ENCODE peak calls at places on chromosomes 5 and 9, in ten cellular contexts. P is fibroblast of villous mesenchyme, C is tibial artery, O is foreskin fibroblast, J is cardiac fibroblast, A is GM06990, S is IMR-90, Y is choroid plexus epithelial cell, L is esophagus squamous epithelium, V is endodermal cell. M is an unnamed sample.

GRCh38 chr5:137310051-137310730 is 188.9 kb downstream of the SPOCK1 start:
- DNase-seq in P (peak), C (no peak), O (peak), J (peak), A (no peak), S (peak), Y (peak), L (no peak), V (no peak), M (peak)

GRCh38 chr5:26563979-26564378 is 474.4 kb downstream of the CDH9 start:
- DNase-seq in P (no peak), C (no peak), O (no peak), J (no peak), A (no peak), S (no peak), Y (no peak), L (no peak), V (no peak), M (no peak)

GRCh38 chr5:133926960-133927615 is 41.3 kb downstream of the C5orf15 start:
- DNase-seq in P (no peak), C (no peak), O (no peak), J (peak), A (no peak), S (no peak), Y (no peak), L (no peak), V (no peak), M (peak)

GRCh38 chr9:113349044-113349433 is 302 bp upstream of the BSPRY start:
- DNase-seq in P (no peak), C (no peak), O (no peak), J (no peak), A (no peak), S (no peak), Y (no peak), L (no peak), V (no peak), M (no peak)

GRCh38 chr5:136022965-136023364 is 5.8 kb upstream of the TGFBI start:
- DNase-seq in P (no peak), C (no peak), O (no peak), J (no peak), A (no peak), S (no peak), Y (no peak), L (no peak), V (peak), M (no peak)

GRCh38 chr9:21455320-21455719 is 15.1 kb downstream of the IFNA1 start:
- DNase-seq in P (peak), C (no peak), O (peak), J (peak), A (no peak), S (peak), Y (peak), L (no peak), V (peak), M (no peak)

GRCh38 chr9:18397076-18397475 is 76.9 kb upstream of the ADAMTSL1 start:
- DNase-seq in P (no peak), C (no peak), O (no peak), J (no peak), A (no peak), S (no peak), Y (no peak), L (no peak), V (no peak), M (no peak)

GRCh38 chr5:136375920-136376319 is 10.6 kb upstream of the TRPC7 start:
- DNase-seq in P (no peak), C (no peak), O (no peak), J (no peak), A (no peak), S (no peak), Y (no peak), L (no peak), V (no peak), M (no peak)

GRCh38 chr5:136420168-136420916 is 55.0 kb upstream of the TRPC7 start:
- DNase-seq in P (no peak), C (no peak), O (no peak), J (no peak), A (no peak), S (no peak), Y (no peak), L (no peak), V (peak), M (no peak)

GRCh38 chr9:92726971-92727715 is 37.5 kb downstream of the BICD2 start:
- DNase-seq in P (peak), C (no peak), O (peak), J (peak), A (no peak), S (peak), Y (peak), L (no peak), V (no peak), M (no peak)

GRCh38 chr5:144318011-144318410 is 147.3 kb downstream of the KCTD16 start:
- DNase-seq in P (no peak), C (no peak), O (no peak), J (no peak), A (no peak), S (no peak), Y (no peak), L (no peak), V (peak), M (no peak)

GRCh38 chr9:137411670-137412380 is 11.1 kb downstream of the EXD3 start:
- DNase-seq in P (peak), C (peak), O (peak), J (peak), A (peak), S (peak), Y (peak), L (no peak), V (no peak), M (peak)

GRCh38 chr5:107402881-107403280 is 267.9 kb downstream of the EFNA5 start:
- DNase-seq in P (no peak), C (no peak), O (no peak), J (no peak), A (no peak), S (no peak), Y (peak), L (no peak), V (no peak), M (no peak)

GRCh38 chr9:97415146-97415545 is 3.2 kb downstream of the TDRD7 start:
- DNase-seq in P (no peak), C (no peak), O (no peak), J (no peak), A (no peak), S (no peak), Y (no peak), L (no peak), V (no peak), M (no peak)

GRCh38 chr5:149420509-149421371 is 41.6 kb upstream of the IL17B start:
- DNase-seq in P (peak), C (peak), O (peak), J (peak), A (no peak), S (peak), Y (peak), L (no peak), V (no peak), M (peak)

GRCh38 chr5:164233796-164234195 is 728.4 kb downstream of the MAT2B start:
- DNase-seq in P (no peak), C (no peak), O (peak), J (peak), A (no peak), S (no peak), Y (peak), L (no peak), V (no peak), M (no peak)

DNA sequence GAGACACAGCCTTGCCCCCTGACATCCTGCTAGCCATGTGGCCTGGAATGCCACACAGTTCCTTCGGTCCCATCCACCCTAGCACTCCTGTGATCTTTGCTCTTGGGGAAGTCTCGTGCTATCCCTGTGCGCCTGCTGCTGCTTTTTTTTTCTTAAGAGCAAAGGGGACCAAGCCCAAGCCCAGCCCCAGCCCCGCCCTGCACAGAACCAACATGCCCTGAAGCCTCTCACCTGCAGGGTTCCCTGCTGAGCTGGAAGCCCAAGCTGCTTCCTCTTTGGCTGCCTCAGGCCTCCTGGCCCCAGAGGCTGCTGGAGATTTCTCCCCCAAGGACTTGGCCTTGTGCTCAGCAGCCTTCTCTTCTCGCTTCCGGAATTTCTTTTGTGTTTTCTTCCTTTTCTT is 1.8 kb downstream of the SURF6 start:
- DNase-seq in P (no peak), C (no peak), O (no peak), J (no peak), A (no peak), S (no peak), Y (no peak), L (no peak), V (peak), M (no peak)
- H3K4me3 ChIP-seq in P (no peak), C (no peak), O (no peak), J (no peak), A (no peak), S (no peak), Y (no peak), L (no peak), V (peak), M (peak)

GRCh38 chr5:127571732-127572131 is 54.3 kb downstream of the PRRC1 start:
- DNase-seq in P (no peak), C (no peak), O (no peak), J (no peak), A (no peak), S (no peak), Y (no peak), L (no peak), V (no peak), M (no peak)

GRCh38 chr5:127572930-127573329 is 55.5 kb downstream of the PRRC1 start:
- DNase-seq in P (no peak), C (no peak), O (peak), J (peak), A (no peak), S (no peak), Y (peak), L (no peak), V (no peak), M (no peak)

GRCh38 chr5:127577458-127577857 is 60.0 kb downstream of the PRRC1 start:
- DNase-seq in P (no peak), C (no peak), O (no peak), J (peak), A (no peak), S (peak), Y (peak), L (no peak), V (no peak), M (no peak)

GRCh38 chr5:127571314-127571713 is 53.9 kb downstream of the PRRC1 start:
- DNase-seq in P (no peak), C (no peak), O (no peak), J (no peak), A (no peak), S (no peak), Y (no peak), L (no peak), V (no peak), M (no peak)

DNA sequence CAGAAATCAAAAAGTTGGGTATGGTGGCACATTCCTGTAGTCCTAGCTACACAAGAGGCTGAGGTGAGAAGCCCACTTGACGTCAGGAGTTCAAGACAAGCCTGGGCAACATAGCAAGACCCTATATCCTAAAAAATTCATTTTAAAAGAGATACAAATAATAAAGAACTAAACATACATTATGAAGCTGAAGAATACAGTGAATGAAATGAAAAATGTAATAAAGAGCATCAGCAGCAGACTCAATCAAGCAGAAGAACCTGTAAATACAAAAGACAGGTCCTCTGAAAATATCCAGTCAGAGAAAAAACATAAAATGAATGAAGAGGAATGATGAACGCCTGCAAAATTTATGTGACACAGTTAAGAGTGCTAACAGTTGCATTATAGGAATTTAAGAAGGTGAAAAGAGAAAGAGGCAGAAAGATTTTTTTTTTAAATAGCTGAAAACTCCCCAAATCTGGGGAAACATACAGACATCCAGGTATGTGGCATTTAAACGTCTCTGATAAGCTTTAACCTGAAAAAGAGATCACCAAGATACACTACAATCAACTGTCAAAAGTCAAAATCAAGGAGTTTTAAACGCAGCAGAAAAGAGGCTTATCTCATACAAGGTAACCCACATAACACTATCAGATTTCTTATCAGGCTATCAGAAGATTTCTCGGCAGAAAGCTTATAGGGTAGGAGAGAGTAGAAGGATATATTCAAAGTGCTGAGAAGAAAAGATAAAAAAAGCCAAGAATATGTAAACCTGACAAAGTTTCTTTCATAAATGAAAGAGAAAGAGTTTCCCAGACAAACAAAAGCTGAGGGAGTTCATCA is 57.6 kb downstream of the PRRC1 start:
- DNase-seq in P (no peak), C (no peak), O (no peak), J (no peak), A (no peak), S (no peak), Y (no peak), L (no peak), V (no peak), M (no peak)
- TF ChIP-seq CTCF in P (no peak), C (no peak), O (no peak), J (no peak), A (no peak), S (no peak), Y (no peak), L (no peak), V (no peak), M (no peak)

GRCh38 chr5:97550818-97551217 is 367.8 kb upstream of the RIOK2 start:
- DNase-seq in P (no peak), C (no peak), O (no peak), J (no peak), A (no peak), S (no peak), Y (no peak), L (no peak), V (no peak), M (no peak)
- H3K4me3 ChIP-seq in P (no peak), C (no peak), O (no peak), J (no peak), A (no peak), S (no peak), Y (no peak), L (no peak), V (no peak), M (no peak)

DNA sequence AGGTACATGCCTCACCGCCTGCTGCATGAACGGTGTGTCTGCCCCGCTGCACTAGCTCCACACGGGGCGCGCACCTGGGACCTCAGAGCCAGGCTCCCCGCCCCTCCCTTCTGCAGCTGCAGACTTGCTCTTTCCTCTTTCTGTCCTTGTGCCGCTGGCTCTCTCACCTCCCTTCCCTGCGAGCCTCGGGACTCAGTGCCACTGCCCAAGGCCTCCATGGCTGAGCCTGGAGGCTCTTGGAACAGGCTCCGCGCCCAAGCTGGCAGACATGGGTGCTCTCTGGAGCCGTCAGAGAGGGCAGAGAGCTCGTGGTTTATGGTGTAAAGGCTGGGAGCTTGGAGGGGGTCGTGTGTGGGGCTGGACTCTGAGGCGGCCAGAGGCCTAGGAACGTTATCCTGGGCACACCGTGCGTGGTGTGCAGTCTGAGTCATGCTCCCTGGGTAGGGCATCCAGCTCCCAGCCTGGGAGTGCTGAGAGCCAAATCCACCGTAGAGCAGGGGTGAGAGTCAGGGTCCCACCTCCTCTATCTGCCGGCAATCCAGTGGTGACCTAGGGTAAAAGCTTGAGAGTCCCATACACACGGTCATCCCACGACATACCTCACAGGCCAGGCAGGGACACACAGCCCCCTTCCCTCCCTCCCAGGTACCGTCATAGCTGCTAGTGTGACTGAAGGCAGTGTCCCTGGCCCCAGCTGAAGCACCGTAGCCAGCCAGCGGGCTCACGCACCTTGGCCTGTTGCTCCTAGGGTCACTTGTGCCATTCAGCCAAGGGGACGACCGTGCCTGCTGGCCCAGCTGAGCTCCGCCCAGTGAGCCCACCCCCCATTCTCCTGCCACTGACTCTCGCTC is 22.4 kb downstream of the GOLGA2 start:
- DNase-seq in P (no peak), C (no peak), O (no peak), J (no peak), A (no peak), S (no peak), Y (no peak), L (no peak), V (no peak), M (no peak)
- TF ChIP-seq CTCF in P (no peak), C (no peak), O (no peak), J (no peak), A (no peak), S (no peak), Y (no peak), L (no peak), V (no peak), M (no peak)

DNA sequence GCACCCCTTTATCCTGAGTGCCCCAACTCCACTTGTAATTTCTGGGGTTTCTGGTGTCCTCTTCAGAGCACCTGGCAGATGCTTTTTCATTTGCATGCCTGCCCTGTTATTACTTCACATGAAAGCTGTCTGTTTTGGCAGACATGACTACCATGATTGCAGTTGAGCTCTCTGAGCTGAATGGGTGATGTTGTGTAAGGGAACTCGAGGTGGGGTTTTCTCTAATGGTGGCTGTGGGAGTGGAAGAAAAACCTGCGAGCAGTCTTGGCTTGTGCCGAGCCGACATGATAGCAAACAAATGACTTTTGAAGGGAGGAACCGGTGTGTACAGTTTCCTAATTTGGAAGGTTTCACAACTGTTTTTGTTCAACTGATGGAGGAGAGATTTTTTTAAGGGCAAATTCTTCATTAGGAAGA is 196.2 kb downstream of the AOPEP start:
- DNase-seq in P (peak), C (peak), O (peak), J (peak), A (no peak), S (peak), Y (peak), L (no peak), V (no peak), M (no peak)
- H3K4me3 ChIP-seq in P (no peak), C (no peak), O (no peak), J (no peak), A (no peak), S (peak), Y (no peak), L (no peak), V (no peak), M (no peak)

GRCh38 chr5:102975040-102975439 is 144.9 kb downstream of the GIN1 start:
- DNase-seq in P (no peak), C (no peak), O (peak), J (peak), A (no peak), S (no peak), Y (no peak), L (no peak), V (no peak), M (no peak)

GRCh38 chr5:102975457-102976182 is 144.3 kb downstream of the GIN1 start:
- DNase-seq in P (peak), C (no peak), O (peak), J (peak), A (no peak), S (peak), Y (peak), L (no peak), V (no peak), M (peak)

GRCh38 chr5:102971693-102972293 is 148.1 kb downstream of the GIN1 start:
- DNase-seq in P (peak), C (no peak), O (peak), J (peak), A (no peak), S (peak), Y (peak), L (no peak), V (no peak), M (peak)

DNA sequence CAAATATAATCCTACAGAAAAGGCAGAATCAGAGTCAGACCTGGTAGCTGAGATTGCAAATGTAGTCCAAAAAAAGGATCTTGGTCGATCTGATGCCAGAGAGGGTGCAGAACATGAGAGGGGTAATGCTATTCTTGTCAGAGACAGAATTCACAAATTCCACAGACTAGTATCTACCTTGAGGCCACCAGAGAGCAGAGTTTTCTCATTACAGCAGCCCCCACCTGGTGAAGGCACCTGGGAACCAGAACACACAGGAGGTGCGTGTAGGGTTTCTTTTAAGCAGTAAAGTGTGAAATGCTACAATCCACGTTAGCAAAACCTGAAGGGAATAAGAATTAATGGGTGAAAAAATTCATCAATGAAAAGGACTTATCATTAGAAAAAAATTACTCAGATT is 145.8 kb downstream of the GIN1 start:
- DNase-seq in P (no peak), C (no peak), O (no peak), J (no peak), A (no peak), S (no peak), Y (no peak), L (no peak), V (peak), M (no peak)
- TF ChIP-seq CTCF in P (no peak), C (no peak), O (no peak), J (no peak), A (no peak), S (no peak), Y (no peak), L (no peak), V (peak), M (no peak)

GRCh38 chr9:109779711-109780452 is at the start of gene PALM2AKAP2:
- DNase-seq in P (peak), C (peak), O (peak), J (peak), A (peak), S (peak), Y (peak), L (no peak), V (peak), M (peak)
- H3K4me3 ChIP-seq in P (peak), C (peak), O (peak), J (peak), A (no peak), S (peak), Y (peak), L (peak), V (peak), M (peak)

GRCh38 chr5:10133830-10134229 is 115.9 kb downstream of the ATPSCKMT start:
- DNase-seq in P (peak), C (no peak), O (peak), J (peak), A (no peak), S (peak), Y (peak), L (no peak), V (peak), M (no peak)
- TF ChIP-seq CTCF in P (no peak), C (no peak), O (no peak), J (no peak), A (no peak), S (peak), Y (peak), L (no peak), V (no peak), M (no peak)

GRCh38 chr5:179734536-179735164 is 2.0 kb downstream of the MAML1 start:
- DNase-seq in P (no peak), C (no peak), O (no peak), J (no peak), A (no peak), S (no peak), Y (no peak), L (no peak), V (no peak), M (no peak)
- H3K4me3 ChIP-seq in P (peak), C (peak), O (peak), J (peak), A (peak), S (peak), Y (peak), L (no peak), V (peak), M (peak)